ENCODE peak calls at places on chromosomes 7 and 10, in ten cellular contexts. C is heart right ventricle, Z is NCI-H1092 treated with DMSO at 0.1 percent for 48 hours, T is lower lobe of right lung, R is WTC11, I is Right ventricle myocardium inferior, M is amniotic stem cell, P is HFFc6, U is HuH-7.5, J is brain microvascular endothelial cell. F is an unnamed sample.

GRCh38 chr7:78315119-78315518 is 516.5 kb downstream of the PHTF2 start:
- DNase-seq in M (no peak), I (no peak), T (no peak), P (no peak), R (no peak), C (no peak), J (no peak), U (no peak), Z (no peak), F (no peak)

GRCh38 chr7:94975316-94975715 is 67.9 kb downstream of the PPP1R9A start:
- DNase-seq in R (no peak), P (no peak), J (no peak), T (no peak), U (no peak), I (no peak), Z (no peak), C (no peak), M (no peak), F (peak; percentile 18)

GRCh38 chr7:116209561-116210070 is 723 bp upstream of the TES start:
- DNase-seq in Z (no peak), C (no peak), U (no peak), P (no peak), T (no peak), I (no peak), R (no peak), J (no peak), M (no peak), F (no peak)

GRCh38 chr7:137601642-137602041 is 245.1 kb downstream of the DGKI start:
- DNase-seq in P (no peak), T (no peak), I (no peak), U (no peak), Z (no peak), C (no peak), J (no peak), M (no peak), R (no peak), F (no peak)

GRCh38 chr7:129160161-129160911 is 15.8 kb downstream of the TSPAN33 start:
- DNase-seq in C (no peak), U (no peak), I (no peak), T (no peak), J (no peak), R (peak; percentile 35), M (no peak), Z (peak; percentile 36), P (no peak), F (no peak)

GRCh38 chr10:52452600-52453493 is 138.8 kb downstream of the DKK1 start:
- DNase-seq in U (no peak), C (no peak), P (no peak), I (no peak), J (no peak), M (no peak), R (no peak), Z (no peak), T (no peak), F (no peak)

GRCh38 chr7:129959480-129960332 is 6.9 kb upstream of the UBE2H start:
- DNase-seq in T (no peak), R (no peak), U (no peak), M (no peak), C (no peak), Z (no peak), J (no peak), I (no peak), P (no peak), F (peak; percentile 59)

GRCh38 chr7:158812684-158813083 is 16.6 kb downstream of the ESYT2 start:
- DNase-seq in J (no peak), P (no peak), R (no peak), Z (no peak), U (no peak), C (no peak), M (no peak), T (no peak), I (no peak), F (no peak)

GRCh38 chr7:156347132-156347531 is 293.4 kb upstream of the RNF32 start:
- DNase-seq in I (no peak), J (no peak), P (no peak), M (no peak), R (no peak), U (no peak), Z (no peak), T (no peak), C (no peak), F (no peak)

GRCh38 chr7:133668296-133669060 is 415.6 kb downstream of the EXOC4 start:
- DNase-seq in I (no peak), M (no peak), P (no peak), Z (no peak), U (no peak), C (no peak), J (no peak), R (peak; percentile 17), T (no peak), F (no peak)

GRCh38 chr7:27822245-27822644 is 82.3 kb downstream of the TAX1BP1 start:
- DNase-seq in U (no peak), P (no peak), C (no peak), M (no peak), T (no peak), R (no peak), I (no peak), Z (no peak), J (no peak), F (no peak)

GRCh38 chr7:2438775-2439174 is 35.4 kb downstream of the CHST12 start:
- DNase-seq in M (no peak), J (no peak), R (no peak), T (no peak), I (peak; percentile 1), C (no peak), Z (no peak), U (no peak), P (no peak), F (no peak)

GRCh38 chr7:104963378-104963990 is 50.5 kb upstream of the KMT2E start:
- DNase-seq in J (no peak), R (no peak), I (no peak), U (no peak), M (no peak), Z (no peak), C (no peak), T (no peak), P (no peak), F (no peak)

GRCh38 chr10:87544750-87545149 is 40.1 kb downstream of the MINPP1 start:
- DNase-seq in U (no peak), Z (no peak), P (no peak), T (no peak), M (no peak), I (no peak), C (no peak), J (no peak), R (no peak), F (no peak)

GRCh38 chr10:6583447-6583846 is 3.4 kb upstream of the PRKCQ start:
- DNase-seq in R (no peak), I (no peak), U (no peak), Z (no peak), M (no peak), C (no peak), P (no peak), T (no peak), J (no peak), F (no peak)

GRCh38 chr7:38908759-38909335 is at the start of gene VPS41:
- DNase-seq in Z (peak; percentile 81), P (peak; percentile 48), C (peak; percentile 83), U (peak; percentile 74), M (peak; percentile 40), T (peak; percentile 84), I (peak; percentile 87), R (peak; percentile 79), J (peak; percentile 74), F (peak; percentile 75)

GRCh38 chr10:80136134-80136571 is 3.6 kb downstream of the PLAC9 start:
- DNase-seq in C (peak; percentile 93), T (peak; percentile 73), P (peak; percentile 59), J (peak; percentile 58), I (peak; percentile 96), R (peak; percentile 31), U (no peak), Z (no peak), M (no peak), F (no peak)

GRCh38 chr7:137903382-137904169 is 56.8 kb upstream of the DGKI start:
- DNase-seq in T (no peak), U (peak; percentile 32), I (no peak), R (peak; percentile 56), C (peak; percentile 62), M (peak; percentile 31), Z (peak; percentile 87), P (peak; percentile 57), J (peak; percentile 69), F (peak; percentile 77)

GRCh38 chr7:147584771-147585193 is 1005.8 kb upstream of the C7orf33 start:
- DNase-seq in P (no peak), U (no peak), J (no peak), M (no peak), C (no peak), I (no peak), R (no peak), T (no peak), Z (no peak), F (no peak)

GRCh38 chr7:47573758-47574472 is 8.0 kb downstream of the TNS3 start:
- DNase-seq in J (no peak), C (no peak), I (no peak), U (no peak), M (peak; percentile 54), T (no peak), R (no peak), P (peak; percentile 90), Z (no peak), F (peak; percentile 81)

GRCh38 chr7:99976626-99977025 is 795 bp upstream of the AZGP1 start:
- DNase-seq in U (no peak), Z (no peak), T (no peak), J (no peak), P (no peak), C (no peak), M (no peak), I (no peak), R (no peak), F (no peak)

GRCh38 chr7:103121641-103122040 is 27.3 kb downstream of the NAPEPLD start:
- DNase-seq in T (no peak), J (no peak), Z (no peak), M (no peak), I (no peak), U (no peak), P (no peak), R (no peak), C (no peak), F (no peak)

GRCh38 chr7:46173526-46174191 is 252.6 kb upstream of the IGFBP3 start:
- DNase-seq in Z (no peak), T (no peak), I (peak; percentile 69), U (no peak), M (no peak), C (peak; percentile 67), R (no peak), P (no peak), J (no peak), F (no peak)

GRCh38 chr10:93420091-93420490 is 62.0 kb downstream of the MYOF start:
- DNase-seq in I (no peak), T (no peak), J (no peak), R (no peak), C (peak; percentile 75), U (no peak), Z (no peak), P (no peak), M (no peak), F (no peak)

GRCh38 chr7:131623154-131623553 is 66.7 kb upstream of the PODXL start:
- DNase-seq in U (no peak), T (no peak), Z (no peak), M (no peak), I (no peak), J (peak; percentile 88), P (no peak), R (no peak), C (peak; percentile 84), F (no peak)

GRCh38 chr10:86693289-86693688 is 25.0 kb downstream of the LDB3 start:
- DNase-seq in Z (no peak), C (no peak), U (no peak), R (no peak), J (no peak), T (no peak), M (no peak), P (no peak), I (no peak), F (no peak)

GRCh38 chr7:69130421-69130820 is 467.9 kb upstream of the AUTS2 start:
- DNase-seq in M (no peak), J (no peak), Z (no peak), T (no peak), I (no peak), P (no peak), U (no peak), C (no peak), R (no peak), F (no peak)

GRCh38 chr10:349081-349480 is 213.8 kb downstream of the ZMYND11 start:
- DNase-seq in J (no peak), I (no peak), U (no peak), M (no peak), Z (no peak), T (no peak), P (no peak), R (no peak), C (no peak), F (no peak)

F was measured in A549.